ENCODE peak calls at places on chromosome 16, in five cellular contexts. S is H1, D is K562, L is HepG2, I is GM12878. H is an unnamed sample.

GRCh38 chr16:3503513-3503912 is 2.7 kb downstream of the CLUAP1 start:
- DNase-seq in S (no peak), L (no peak), I (no peak), D (no peak), H (no peak)

GRCh38 chr16:4859900-4860255 is 12.6 kb downstream of the UBN1 start:
- DNase-seq in S (no peak), D (no peak), L (no peak), I (no peak), H (no peak)

GRCh38 chr16:87955302-87956168 is 4.3 kb downstream of the BANP start:
- DNase-seq in S (no peak), I (no peak), D (no peak), L (no peak), H (no peak)

GRCh38 chr16:75458029-75458428 is 6.5 kb downstream of the TMEM170A start:
- DNase-seq in I (no peak), D (no peak), S (no peak), L (no peak), H (no peak)

GRCh38 chr16:10667239-10667638 is 27.5 kb downstream of the TEKT5 start:
- DNase-seq in I (no peak), D (no peak), L (no peak), S (no peak), H (no peak)

GRCh38 chr16:16042076-16042475 is 92.7 kb downstream of the ABCC1 start:
- DNase-seq in D (no peak), L (no peak), I (no peak), S (no peak), H (no peak)

GRCh38 chr16:51009359-51009758 is 141.7 kb downstream of the SALL1 start:
- DNase-seq in S (no peak), I (no peak), D (no peak), L (no peak), H (no peak)

GRCh38 chr16:83954577-83955016 is 1.6 kb downstream of the OSGIN1 start:
- DNase-seq in L (peak), D (no peak), I (no peak), S (no peak), H (peak)

GRCh38 chr16:85990861-85991301 is 91.9 kb downstream of the IRF8 start:
- DNase-seq in L (no peak), D (no peak), S (no peak), I (peak), H (no peak)

GRCh38 chr16:85653226-85653917 is 35.4 kb downstream of the GINS2 start:
- DNase-seq in S (no peak), D (no peak), L (no peak), I (no peak), H (no peak)

DNA sequence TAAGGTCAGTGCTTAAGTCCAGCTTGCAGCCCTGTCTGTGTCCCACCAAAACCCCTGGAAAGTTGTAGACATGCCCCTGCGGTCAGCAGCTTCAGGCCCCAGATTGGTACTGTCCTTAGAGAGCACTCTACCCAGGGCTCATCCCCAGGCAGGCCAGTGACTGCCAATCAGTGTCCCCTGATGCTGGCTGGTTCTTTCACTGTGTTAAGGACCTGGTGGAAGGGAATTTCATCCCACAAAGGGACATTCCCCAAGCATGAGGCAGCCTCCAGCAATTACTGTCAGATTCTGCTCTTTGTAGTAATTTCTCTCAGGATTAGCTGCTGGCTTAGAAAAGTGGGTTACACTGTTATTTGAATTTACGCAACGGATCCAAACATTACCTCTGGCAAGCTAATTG is 5.8 kb downstream of the IRX6 start:
- DNase-seq in S (no peak), L (no peak), I (no peak), D (no peak), H (peak)
- TF ChIP-seq EZH2 in S (no peak), L (no peak), I (no peak), D (no peak), H (no peak)

DNA sequence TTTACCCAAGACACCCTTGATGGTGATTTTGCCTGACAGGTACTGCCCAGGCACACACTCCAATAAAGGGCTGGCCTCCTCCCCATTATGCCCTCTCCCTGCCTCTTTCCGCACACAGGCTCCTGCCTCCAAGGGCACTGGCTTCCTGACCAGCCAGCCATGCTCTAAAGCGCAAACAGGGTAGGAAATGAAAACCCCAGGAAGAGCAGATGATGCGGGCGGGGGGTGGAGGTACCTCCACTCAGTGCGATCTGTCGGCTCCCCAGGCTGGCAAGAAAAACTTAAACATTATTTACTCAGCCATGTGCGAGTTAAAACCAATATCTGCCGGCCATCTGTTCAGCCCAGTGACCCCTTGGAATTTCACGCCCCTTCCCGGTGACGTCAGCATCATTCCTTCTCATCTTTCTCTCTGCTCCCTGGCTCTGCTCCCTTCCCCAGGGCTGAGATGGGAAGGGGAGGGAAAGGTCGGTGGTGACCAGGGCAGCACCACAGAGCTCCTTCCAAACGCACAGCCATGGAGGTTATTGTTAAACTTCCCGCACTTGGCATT is 262.5 kb downstream of the CBLN1 start:
- DNase-seq in D (no peak), S (peak), I (no peak), L (no peak), H (peak)
- H2AFZ ChIP-seq in D (no peak), S (no peak), I (no peak), L (no peak), H (peak)

GRCh38 chr16:80700558-80700957 is 103.8 kb downstream of the CDYL2 start:
- DNase-seq in D (no peak), L (no peak), I (no peak), S (no peak), H (no peak)
- TF ChIP-seq CREB1 in D (no peak), L (no peak), I (no peak), S (no peak), H (no peak)

DNA sequence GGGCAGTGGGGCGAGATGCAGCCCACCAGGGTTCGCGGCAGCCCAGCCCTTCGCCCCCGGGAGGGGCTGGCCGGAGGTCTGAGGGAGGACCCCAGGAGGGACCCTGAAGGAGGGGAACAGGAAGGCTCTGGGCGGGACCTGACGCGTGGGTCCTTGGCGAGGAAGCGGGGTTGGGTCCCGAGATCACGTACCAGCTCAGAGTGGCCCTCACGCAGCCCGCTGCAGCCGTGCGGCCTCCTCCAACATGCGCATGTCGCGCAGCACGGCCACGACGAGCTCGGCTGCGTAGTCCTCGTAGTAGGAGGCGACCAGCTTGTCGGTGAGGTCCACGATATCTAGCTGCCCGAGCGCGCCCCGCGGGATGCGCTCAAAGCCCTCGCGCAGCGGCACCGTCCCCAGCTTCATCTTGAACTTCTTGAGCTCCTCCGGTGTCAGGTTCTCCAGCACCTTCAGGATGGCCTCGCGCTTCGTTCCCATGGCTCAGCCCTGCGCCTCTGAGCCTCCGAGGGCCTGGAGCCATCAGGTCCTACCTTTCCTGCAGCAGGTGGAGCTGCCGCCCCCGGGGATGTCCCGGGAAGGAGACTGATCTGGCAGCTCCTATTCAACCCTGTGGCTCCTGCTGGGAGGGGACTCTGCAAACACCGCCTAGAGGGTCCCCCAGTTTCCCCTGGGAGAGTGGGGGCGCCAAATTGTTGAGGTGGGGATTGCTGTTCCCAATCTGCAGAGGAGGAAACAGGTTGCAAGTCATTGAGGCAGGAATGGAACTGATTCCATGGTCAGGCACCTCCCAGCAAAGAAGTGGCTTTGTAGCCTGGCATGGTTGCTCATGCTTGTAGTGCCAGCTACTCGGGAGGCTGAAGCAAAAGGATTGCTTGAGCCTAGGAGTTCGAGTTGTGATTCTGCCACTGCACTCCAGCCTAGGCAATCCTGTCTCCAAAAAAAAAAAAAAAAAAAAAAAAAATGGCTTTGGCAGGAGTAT is at the start of gene PYDC1:
- DNase-seq in I (no peak), D (no peak), L (no peak), S (peak), H (peak)
- TF ChIP-seq EZH2 in I (no peak), D (no peak), L (no peak), S (peak), H (no peak)

GRCh38 chr16:57394444-57394843 is 10.1 kb upstream of the CCL17 start:
- DNase-seq in S (no peak), D (no peak), L (no peak), I (no peak), H (no peak)
- H2AFZ ChIP-seq in S (no peak), D (no peak), L (no peak), I (no peak), H (no peak)

DNA sequence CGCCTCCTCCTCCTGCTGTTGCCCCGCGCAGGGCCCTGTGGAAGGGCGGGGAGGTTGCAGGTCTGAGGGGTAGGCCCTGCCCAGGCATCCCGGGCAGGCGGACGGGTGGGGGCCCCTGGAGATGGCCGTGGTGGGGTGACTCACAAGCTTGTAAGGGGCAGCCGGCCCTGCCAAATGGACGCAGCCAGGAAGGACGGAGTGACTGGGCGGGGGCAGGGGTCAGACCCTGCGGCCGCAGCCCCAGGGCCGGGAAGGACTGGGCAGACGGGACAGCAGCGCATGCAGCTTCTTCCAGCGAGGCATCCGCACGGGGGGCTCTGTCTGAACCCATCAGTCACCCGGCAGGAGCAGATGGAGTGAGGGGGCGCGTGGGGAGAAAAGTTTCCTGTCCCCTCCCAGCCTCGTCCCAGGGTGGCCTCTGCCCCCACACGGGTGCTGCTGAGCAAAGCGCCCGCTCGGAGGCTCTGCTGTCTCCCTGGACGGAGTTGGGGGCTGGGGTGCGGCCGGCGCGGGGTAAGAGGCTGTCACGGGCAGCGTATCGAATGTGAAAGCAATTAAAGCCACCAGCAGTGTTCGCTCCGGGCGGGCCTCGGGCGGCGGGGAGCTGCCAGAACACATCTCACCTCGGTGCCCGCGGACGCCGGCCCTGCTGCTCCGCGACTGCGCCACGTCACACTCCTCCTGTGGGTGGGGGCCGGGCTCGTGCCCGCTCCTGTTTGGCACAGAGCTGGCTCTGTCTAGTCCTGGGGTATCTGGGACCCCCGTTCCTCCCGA is 5.4 kb upstream of the PRR35 start:
- DNase-seq in I (no peak), D (no peak), L (no peak), S (no peak), H (no peak)
- TF ChIP-seq CREB1 in I (no peak), D (no peak), L (no peak), S (no peak), H (no peak)

DNA sequence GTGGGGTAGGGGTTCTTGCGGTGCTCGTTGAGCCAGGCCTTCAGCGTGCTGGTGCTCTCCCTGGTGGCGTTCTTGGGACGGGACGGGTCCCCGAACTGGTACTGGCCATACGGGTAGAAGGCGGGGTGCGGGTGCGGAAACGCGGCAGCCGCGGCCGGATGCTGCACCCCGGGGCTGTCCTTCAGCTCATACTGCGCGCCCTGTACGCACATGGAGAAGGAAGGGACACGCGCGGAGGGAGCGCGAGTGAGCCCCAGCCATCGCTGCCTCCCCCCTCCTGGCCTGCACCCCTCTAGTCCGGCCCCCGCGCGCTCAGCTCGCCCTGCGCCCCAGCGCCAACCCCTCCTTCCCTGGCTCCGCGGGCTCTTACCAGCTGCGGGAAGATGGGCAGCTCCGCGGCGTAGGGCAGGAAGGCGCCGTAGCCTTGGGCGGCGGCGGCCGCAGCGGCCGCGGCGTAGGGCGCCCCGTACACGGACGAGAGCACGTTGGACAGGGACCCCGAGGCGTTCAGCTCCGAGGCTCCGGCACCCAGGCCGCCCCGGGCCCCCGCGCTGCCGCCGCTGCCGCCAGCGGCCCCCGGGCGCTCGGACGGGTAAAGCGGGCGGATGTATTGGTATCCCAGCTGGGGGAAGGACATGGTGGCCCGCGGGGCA is 1.0 kb downstream of the IRX3 start:
- DNase-seq in I (no peak), D (no peak), S (no peak), L (peak), H (peak)
- TF ChIP-seq EZH2 in I (no peak), D (no peak), S (peak), L (no peak), H (peak)

GRCh38 chr16:89575247-89576172 is at the start of gene CPNE7:
- DNase-seq in S (peak), I (no peak), D (peak), L (no peak), H (peak)

GRCh38 chr16:89573826-89574680 is 1.5 kb upstream of the CPNE7 start:
- DNase-seq in D (no peak), S (no peak), I (no peak), L (no peak), H (no peak)

GRCh38 chr16:89574681-89575246 is 794 bp upstream of the CPNE7 start:
- DNase-seq in I (no peak), D (peak), L (no peak), S (peak), H (peak)

GRCh38 chr16:89577055-89577759 is 1.6 kb downstream of the CPNE7 start:
- DNase-seq in D (no peak), L (no peak), S (no peak), I (no peak), H (no peak)

DNA sequence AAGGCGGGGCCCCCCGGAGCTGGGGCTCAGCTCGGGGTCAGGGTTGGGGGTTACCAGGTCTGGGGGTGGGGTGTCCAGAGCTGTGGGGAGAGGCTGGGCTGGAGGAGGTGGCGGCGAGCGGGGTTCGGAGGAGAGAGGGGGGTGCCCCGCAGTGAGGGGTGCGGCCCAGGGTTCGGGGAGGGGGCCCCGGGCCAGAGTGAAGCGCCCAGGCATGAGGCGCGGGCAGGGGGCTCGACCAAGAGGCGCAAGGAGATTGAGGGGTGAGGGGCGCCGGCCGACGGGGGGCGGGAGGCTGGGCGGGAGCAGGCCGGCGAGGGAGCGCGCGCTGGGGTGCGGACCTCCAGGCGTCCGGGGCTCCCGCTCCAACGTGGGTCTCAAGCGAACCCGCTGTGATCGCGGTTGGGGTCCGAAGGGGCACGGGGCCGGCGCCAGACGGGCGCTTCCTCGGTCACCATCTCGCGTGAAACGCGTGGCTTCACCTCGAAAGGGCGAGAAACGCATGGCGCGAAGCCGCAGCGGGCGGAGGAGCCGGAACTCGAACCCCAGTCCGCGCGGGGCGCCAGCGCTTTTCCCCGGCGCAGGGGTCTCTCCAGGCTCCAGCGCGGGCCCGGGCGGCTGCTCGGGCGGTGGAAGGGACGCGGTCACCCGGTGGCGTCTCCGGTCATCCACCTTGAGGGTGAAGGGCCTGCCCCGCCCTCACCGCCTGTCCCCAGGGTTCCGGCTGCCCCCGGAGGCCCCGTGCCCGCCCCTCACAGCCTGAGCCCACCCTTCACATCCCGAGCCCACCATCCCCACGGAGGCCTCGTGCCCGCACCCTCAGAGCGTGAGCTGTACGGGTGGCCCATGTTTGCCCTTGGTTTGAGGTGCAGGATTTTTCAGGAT is 856 bp downstream of the CPNE7 start:
- DNase-seq in L (no peak), S (peak), D (no peak), I (no peak), H (peak)
- H2AFZ ChIP-seq in L (no peak), S (no peak), D (peak), I (no peak), H (peak)

GRCh38 chr16:58665200-58665599 is 19.4 kb downstream of the SLC38A7 start:
- DNase-seq in D (no peak), I (no peak), S (no peak), L (no peak), H (no peak)
- TF ChIP-seq CREB1 in D (no peak), I (no peak), S (no peak), L (no peak), H (no peak)

DNA sequence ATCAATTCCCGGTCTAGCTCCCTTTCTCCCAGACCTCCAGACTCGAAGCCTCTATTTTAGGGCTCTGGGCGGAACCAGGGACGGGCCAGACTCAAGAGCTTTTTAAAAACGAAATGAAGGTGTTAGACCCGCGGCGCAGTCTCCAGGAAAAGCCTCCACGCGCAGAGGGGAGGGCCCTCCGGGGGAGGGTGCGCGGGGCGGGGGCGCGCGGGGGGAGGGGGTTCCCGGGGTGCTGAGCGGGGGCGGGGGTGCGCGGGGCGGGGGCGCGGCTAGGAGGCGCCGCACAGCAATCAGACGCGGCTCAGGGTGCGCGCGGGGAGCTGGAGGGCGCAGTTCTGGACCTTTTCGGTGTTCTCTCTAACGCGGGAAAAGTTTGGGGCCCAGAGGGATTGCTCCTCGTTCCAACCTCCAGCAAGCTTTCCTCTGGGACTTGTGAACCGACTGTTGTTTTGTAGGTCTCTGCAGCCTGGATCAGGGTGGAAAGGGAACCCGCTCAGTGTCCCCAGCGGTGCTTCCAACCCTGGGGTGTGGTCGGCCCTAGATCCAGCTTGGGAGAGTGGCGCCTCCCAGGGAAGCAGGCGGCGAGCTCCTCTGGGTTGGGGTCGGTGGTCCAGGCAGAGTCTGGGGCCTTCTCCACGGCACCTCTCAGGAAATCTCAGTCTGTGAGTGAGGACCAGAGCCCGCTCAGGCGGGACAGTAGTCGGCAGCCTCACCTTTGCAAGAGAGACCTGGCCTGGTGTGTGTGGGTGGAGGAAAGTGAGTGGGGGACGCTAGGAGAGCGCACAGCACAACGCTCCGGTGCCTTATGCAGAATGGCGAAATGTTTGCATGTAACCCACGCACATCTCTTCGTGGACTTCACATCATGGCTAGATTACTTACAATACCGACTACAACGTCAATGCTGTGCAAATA is 2.0 kb downstream of the AHSP start:
- DNase-seq in S (peak), I (no peak), D (peak), L (no peak), H (peak)
- TF ChIP-seq EZH2 in S (peak), I (no peak), D (no peak), L (peak), H (peak)

H was measured in GM23338.